ENCODE peak calls at places on chromosome 11, in four cellular contexts. O is OCI-LY7, Q is endodermal cell, N is fibroblast of pulmonary artery. E is an unnamed sample.

GRCh38 chr11:68282141-68282860 is 10.5 kb upstream of the C11orf24 start:
- DNase-seq in O (no peak), Q (no peak), N (no peak), E (peak)

GRCh38 chr11:65642014-65642671 is 4.2 kb downstream of the SIPA1 start:
- DNase-seq in O (peak), Q (peak), N (no peak), E (no peak)

GRCh38 chr11:91066648-91067047 is 843.8 kb upstream of the CHORDC1 start:
- DNase-seq in O (no peak), Q (no peak), N (no peak), E (no peak)

GRCh38 chr11:72828081-72828567 is 13.9 kb downstream of the ATG16L2 start:
- DNase-seq in O (no peak), Q (peak), N (no peak), E (no peak)

GRCh38 chr11:122803306-122803705 is 35.0 kb upstream of the CRTAM start:
- DNase-seq in O (no peak), Q (no peak), N (peak), E (no peak)

GRCh38 chr11:33773399-33774355 is 643 bp downstream of the FBXO3 start:
- DNase-seq in O (peak), Q (peak), N (no peak), E (no peak)

GRCh38 chr11:128890543-128891409 is at the start of gene KCNJ5:
- DNase-seq in O (no peak), Q (peak), N (peak), E (no peak)

GRCh38 chr11:87359401-87359800 is 321.7 kb downstream of the TMEM135 start:
- DNase-seq in O (peak), Q (no peak), N (no peak), E (no peak)

GRCh38 chr11:77196961-77197360 is 68.9 kb downstream of the MYO7A start:
- DNase-seq in O (no peak), Q (no peak), N (no peak), E (no peak)

GRCh38 chr11:16216831-16217230 is 139.5 kb downstream of the SOX6 start:
- DNase-seq in O (no peak), Q (no peak), N (no peak), E (no peak)

GRCh38 chr11:45097721-45098493 is 48.5 kb upstream of the PRDM11 start:
- DNase-seq in O (peak), Q (peak), N (peak), E (peak)

GRCh38 chr11:120335596-120335927 is 651 bp upstream of the ARHGEF12 start:
- DNase-seq in O (no peak), Q (no peak), N (peak), E (no peak)

GRCh38 chr11:120333801-120334200 is 2.4 kb upstream of the ARHGEF12 start:
- DNase-seq in O (no peak), Q (no peak), N (no peak), E (no peak)

GRCh38 chr11:120334332-120334731 is 1.9 kb upstream of the ARHGEF12 start:
- DNase-seq in O (no peak), Q (no peak), N (no peak), E (no peak)

GRCh38 chr11:120335928-120336640 is at the start of gene ARHGEF12:
- DNase-seq in O (peak), Q (peak), N (peak), E (peak)

GRCh38 chr11:120334894-120335462 is 1.2 kb upstream of the ARHGEF12 start:
- DNase-seq in O (peak), Q (peak), N (peak), E (peak)
- H3K4me3 ChIP-seq in O (peak), Q (peak), N (peak), E (peak)

GRCh38 chr11:69982675-69983570 is 95.2 kb upstream of the ANO1 start:
- DNase-seq in O (no peak), Q (peak), N (no peak), E (no peak)

GRCh38 chr11:69985331-69985653 is 92.8 kb upstream of the ANO1 start:
- DNase-seq in O (no peak), Q (no peak), N (no peak), E (no peak)

GRCh38 chr11:69984457-69985261 is 93.5 kb upstream of the ANO1 start:
- DNase-seq in O (no peak), Q (peak), N (no peak), E (peak)

GRCh38 chr11:69983571-69983877 is 94.6 kb upstream of the ANO1 start:
- DNase-seq in O (no peak), Q (no peak), N (no peak), E (no peak)

GRCh38 chr11:69983897-69984438 is 94.1 kb upstream of the ANO1 start:
- DNase-seq in O (no peak), Q (no peak), N (no peak), E (no peak)
- H3K4me3 ChIP-seq in O (no peak), Q (no peak), N (no peak), E (no peak)

DNA sequence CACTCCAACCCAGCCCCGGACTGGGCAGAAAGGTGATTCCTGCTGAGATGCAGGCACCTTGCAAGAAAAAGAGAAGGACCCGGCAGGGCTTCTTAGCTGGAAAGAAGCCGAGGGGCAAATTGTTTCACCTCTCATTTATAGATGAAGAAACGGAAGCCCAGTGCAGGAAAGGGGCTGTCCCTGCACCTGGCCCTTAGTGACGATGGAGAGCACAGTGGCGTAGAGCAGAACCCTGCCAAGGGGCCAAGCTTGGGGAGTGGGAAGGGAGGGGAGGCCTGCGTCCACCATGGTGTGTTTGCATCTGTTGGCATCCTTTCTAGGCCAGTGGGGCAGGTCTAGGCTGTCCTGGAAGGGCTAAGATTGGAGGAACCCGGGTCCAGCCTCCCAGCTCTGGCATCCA is 7.8 kb upstream of the MS4A15 start:
- DNase-seq in O (no peak), Q (no peak), N (no peak), E (no peak)
- H3K4me3 ChIP-seq in O (no peak), Q (no peak), N (no peak), E (no peak)

GRCh38 chr11:3833461-3833860 is 7.3 kb downstream of the RHOG start:
- DNase-seq in O (no peak), Q (no peak), N (no peak), E (no peak)

GRCh38 chr11:3832816-3833215 is 7.9 kb downstream of the RHOG start:
- DNase-seq in O (no peak), Q (no peak), N (no peak), E (no peak)

GRCh38 chr11:3835100-3835485 is 5.7 kb downstream of the RHOG start:
- DNase-seq in O (no peak), Q (no peak), N (no peak), E (no peak)

GRCh38 chr11:3835752-3836151 is 5.0 kb downstream of the RHOG start:
- DNase-seq in O (no peak), Q (no peak), N (no peak), E (no peak)

DNA sequence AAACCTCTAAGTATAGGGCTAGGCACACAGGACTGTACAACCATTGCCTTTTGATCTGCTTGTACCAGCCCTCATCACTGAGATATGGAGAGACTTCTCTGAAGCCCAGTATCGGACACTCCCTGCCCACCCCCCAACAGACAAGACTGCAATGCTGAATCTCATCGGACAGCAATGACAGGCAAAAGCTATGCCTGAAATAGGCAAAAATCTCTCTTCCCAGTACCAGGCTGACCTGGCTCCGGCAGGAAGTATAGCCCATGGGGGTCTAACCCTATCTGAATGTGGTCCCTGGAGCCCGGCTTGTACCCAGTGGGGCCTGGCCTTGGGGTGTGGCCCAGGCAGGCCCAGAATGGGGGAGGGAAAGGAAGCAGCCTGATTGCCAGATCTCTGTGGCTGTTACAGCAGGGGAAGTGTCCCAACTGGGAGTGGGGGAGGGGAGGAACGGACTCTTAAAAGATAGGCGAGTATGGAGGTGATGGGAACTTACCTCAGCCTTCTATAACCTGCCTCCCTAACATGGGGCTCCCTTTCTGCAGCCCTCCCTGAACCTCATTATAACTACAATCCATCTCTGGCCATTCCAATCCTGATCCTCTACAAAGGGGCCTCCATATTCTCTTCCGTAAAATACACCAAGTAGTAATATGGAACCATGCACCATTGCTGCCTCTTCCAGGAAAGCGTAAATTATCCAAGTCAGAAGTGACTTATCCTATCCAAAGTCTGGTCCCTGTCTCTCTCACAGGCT is 6.2 kb downstream of the RHOG start:
- DNase-seq in O (peak), Q (no peak), N (no peak), E (no peak)
- H3K4me3 ChIP-seq in O (peak), Q (no peak), N (no peak), E (no peak)

GRCh38 chr11:96620464-96621044 is 230.7 kb downstream of the JRKL start:
- DNase-seq in O (no peak), Q (no peak), N (peak), E (no peak)

GRCh38 chr11:96622026-96622634 is 232.3 kb downstream of the JRKL start:
- DNase-seq in O (no peak), Q (no peak), N (peak), E (no peak)

GRCh38 chr11:96621161-96621560 is 231.3 kb downstream of the JRKL start:
- DNase-seq in O (no peak), Q (no peak), N (no peak), E (no peak)
- H3K4me3 ChIP-seq in O (no peak), Q (no peak), N (no peak), E (no peak)

GRCh38 chr11:106679633-106680032 is 338.6 kb downstream of the GUCY1A2 start:
- DNase-seq in O (no peak), Q (no peak), N (no peak), E (no peak)
- H3K4me3 ChIP-seq in O (no peak), Q (no peak), N (no peak), E (no peak)

E was measured in Jurkat, Clone E6-1.